ENCODE peak calls at places on chromosome 4, in nine cellular contexts. Y, T, H, L, B, P, O, K and Z are unnamed samples.
A peak's percentile ranks its signal among the peaks of the same experiment; 100 is the strongest.

GRCh38 chr4:80610199-80610598 is 274.7 kb downstream of the CFAP299 start:
- DNase-seq in Y (no peak), T (no peak), H (no peak), L (no peak), B (no peak), P (no peak), O (no peak), K (no peak), Z (no peak)

GRCh38 chr4:126268106-126268505 is 953.4 kb downstream of the FAT4 start:
- DNase-seq in Y (peak; percentile 40), T (no peak), H (peak; percentile 70), L (no peak), B (no peak), P (no peak), O (no peak), K (no peak), Z (no peak)

GRCh38 chr4:132587626-132588025 is 561.5 kb upstream of the PCDH10 start:
- DNase-seq in Y (peak; percentile 5), T (no peak), H (no peak), L (no peak), B (no peak), P (no peak), O (no peak), K (no peak), Z (no peak)

GRCh38 chr4:85406185-85406584 is 68.8 kb upstream of the ARHGAP24 start:
- DNase-seq in Y (no peak), T (no peak), H (no peak), L (no peak), B (no peak), P (no peak), O (no peak), K (no peak), Z (no peak)

GRCh38 chr4:67549123-67549522 is 3.8 kb upstream of the CENPC start:
- DNase-seq in Y (peak; percentile 10), T (no peak), H (peak; percentile 45), L (no peak), B (peak; percentile 67), P (no peak), O (no peak), K (no peak), Z (peak; percentile 21)

GRCh38 chr4:39961311-39961877 is 16.3 kb downstream of the PDS5A start:
- DNase-seq in Y (no peak), T (no peak), H (no peak), L (no peak), B (no peak), P (no peak), O (no peak), K (no peak), Z (no peak)

GRCh38 chr4:184762100-184762499 is 28.2 kb upstream of the CENPU start:
- DNase-seq in Y (no peak), T (no peak), H (no peak), L (no peak), B (peak; percentile 67), P (no peak), O (no peak), K (no peak), Z (no peak)

GRCh38 chr4:152064282-152064681 is 303.5 kb upstream of the GATB start:
- DNase-seq in Y (no peak), T (no peak), H (no peak), L (no peak), B (no peak), P (no peak), O (no peak), K (no peak), Z (no peak)

GRCh38 chr4:24747234-24747975 is 48.0 kb upstream of the SOD3 start:
- DNase-seq in Y (no peak), T (no peak), H (no peak), L (no peak), B (no peak), P (no peak), O (no peak), K (no peak), Z (no peak)

GRCh38 chr4:2250764-2251072 is 8.8 kb upstream of the HAUS3 start:
- DNase-seq in Y (no peak), T (no peak), H (no peak), L (no peak), B (no peak), P (no peak), O (peak; percentile 25), K (peak; percentile 47), Z (no peak)

GRCh38 chr4:90137545-90137944 is 10.4 kb downstream of the CCSER1 start:
- DNase-seq in Y (peak; percentile 2), T (peak; percentile 15), H (no peak), L (no peak), B (no peak), P (no peak), O (no peak), K (no peak), Z (peak; percentile 18)

GRCh38 chr4:183469936-183470335 is 25.5 kb downstream of the CDKN2AIP start:
- DNase-seq in Y (no peak), T (no peak), H (peak; percentile 14), L (no peak), B (no peak), P (no peak), O (no peak), K (no peak), Z (peak; percentile 8)

GRCh38 chr4:99462875-99463464 is 27.8 kb upstream of the ADH7 start:
- DNase-seq in Y (peak; percentile 71), T (peak; percentile 76), H (peak; percentile 76), L (peak; percentile 39), B (peak; percentile 66), P (no peak), O (peak; percentile 52), K (no peak), Z (peak; percentile 46)

GRCh38 chr4:56506110-56506705 is 617 bp downstream of the ARL9 start:
- DNase-seq in Y (peak; percentile 22), T (peak; percentile 15), H (peak; percentile 2), L (no peak), B (no peak), P (no peak), O (no peak), K (no peak), Z (no peak)

GRCh38 chr4:165101641-165102040 is 11.0 kb downstream of the TMEM192 start:
- DNase-seq in Y (no peak), T (no peak), H (no peak), L (no peak), B (no peak), P (no peak), O (no peak), K (peak; percentile 21), Z (no peak)

GRCh38 chr4:15400911-15401671 is 26.7 kb upstream of the C1QTNF7 start:
- DNase-seq in Y (peak; percentile 65), T (no peak), H (peak; percentile 64), L (peak; percentile 57), B (peak; percentile 54), P (peak; percentile 46), O (peak; percentile 74), K (peak; percentile 72), Z (no peak)

DNA sequence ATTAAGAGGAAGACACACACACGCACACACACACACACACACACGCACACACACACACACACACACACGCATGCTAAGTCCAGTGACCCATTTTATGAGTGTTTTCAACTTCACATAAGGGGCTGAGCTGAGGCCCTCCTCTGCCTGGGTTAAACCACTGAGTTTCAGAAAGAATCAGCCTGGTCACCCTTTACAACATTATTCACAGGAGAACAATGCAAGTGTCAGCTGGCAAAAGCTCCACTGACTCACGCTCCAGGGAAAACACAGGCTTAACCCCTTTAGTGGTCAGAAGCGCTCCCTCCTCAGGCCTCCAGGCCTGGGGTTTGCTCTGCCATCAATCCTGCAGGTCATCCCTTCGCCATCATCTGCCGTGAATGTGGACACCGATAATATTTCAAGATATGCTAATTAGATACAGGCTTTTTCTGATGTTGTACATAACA is 46.9 kb downstream of the ACOX3 start:
- DNase-seq in Y (peak; percentile 96), T (no peak), H (peak; percentile 99), L (peak; percentile 82), B (peak; percentile 41), P (peak; percentile 42), O (peak; percentile 55), K (peak; percentile 88), Z (no peak)
- TF ChIP-seq CTCF in Y (peak; percentile 21), T (peak; percentile 29), H (peak; percentile 36), L (peak; percentile 13), B (no peak), P (no peak), O (no peak), K (no peak), Z (no peak)

DNA sequence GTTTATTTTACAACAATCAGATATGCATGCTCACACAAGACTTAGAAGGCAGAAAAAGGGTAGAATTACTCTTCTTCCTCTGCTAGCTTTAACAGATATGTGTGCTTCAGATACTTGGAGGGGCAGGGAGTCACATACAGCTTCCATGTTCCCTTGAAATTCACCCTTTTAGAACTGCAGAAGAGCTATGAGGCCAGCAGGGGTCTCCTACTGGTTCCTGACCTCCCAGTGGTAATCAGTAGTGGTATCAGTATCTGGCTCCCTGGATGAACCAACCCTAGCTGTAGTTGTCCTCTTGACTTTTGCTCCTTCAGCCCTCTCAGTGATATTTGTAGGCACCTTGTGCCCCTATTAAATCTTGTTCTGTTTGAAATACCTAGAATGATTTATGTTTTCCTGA is 81.5 kb downstream of the RCHY1 start:
- DNase-seq in Y (peak; percentile 33), T (peak; percentile 25), H (peak; percentile 28), L (no peak), B (peak; percentile 37), P (no peak), O (no peak), K (no peak), Z (no peak)
- TF ChIP-seq CTCF in Y (peak; percentile 63), T (peak; percentile 31), H (peak; percentile 48), L (no peak), B (peak; percentile 32), P (no peak), O (no peak), K (no peak), Z (peak; percentile 30)

GRCh38 chr4:105457997-105458396 is 15.9 kb downstream of the PPA2 start:
- DNase-seq in Y (peak; percentile 32), T (no peak), H (peak; percentile 17), L (no peak), B (no peak), P (no peak), O (no peak), K (no peak), Z (no peak)

GRCh38 chr4:105455998-105456397 is 17.9 kb downstream of the PPA2 start:
- DNase-seq in Y (peak; percentile 86), T (peak; percentile 48), H (no peak), L (no peak), B (no peak), P (no peak), O (no peak), K (no peak), Z (no peak)

GRCh38 chr4:105451346-105451745 is 22.5 kb downstream of the PPA2 start:
- DNase-seq in Y (no peak), T (no peak), H (no peak), L (no peak), B (no peak), P (no peak), O (no peak), K (no peak), Z (no peak)

GRCh38 chr4:105455182-105455581 is 18.7 kb downstream of the PPA2 start:
- DNase-seq in Y (no peak), T (peak; percentile 42), H (no peak), L (no peak), B (no peak), P (no peak), O (no peak), K (no peak), Z (no peak)

GRCh38 chr4:105453550-105454201 is 20.2 kb downstream of the PPA2 start:
- DNase-seq in Y (no peak), T (no peak), H (peak; percentile 11), L (no peak), B (peak; percentile 51), P (no peak), O (no peak), K (no peak), Z (no peak)
- TF ChIP-seq CTCF in Y (no peak), T (no peak), H (peak; percentile 6), L (no peak), B (no peak), P (no peak), O (no peak), K (no peak), Z (no peak)

GRCh38 chr4:109730294-109731051 is 603 bp upstream of the PLA2G12A start:
- DNase-seq in Y (peak; percentile 58), T (peak; percentile 66), H (peak; percentile 46), L (no peak), B (no peak), P (no peak), O (peak; percentile 52), K (peak; percentile 68), Z (no peak)
- TF ChIP-seq CTCF in Y (no peak), T (no peak), H (no peak), L (no peak), B (no peak), P (no peak), O (no peak), K (no peak), Z (no peak)